ENCODE peak calls at places on chromosomes 12 and 14, in four cellular contexts. R is lung, V is pancreas, H is PC-3. B is an unnamed sample. For H3K4me1, the result is how much of the 10 kb centered on the place peaks cover.

GRCh38 chr12:53941750-53942149 is 3.1 kb downstream of the HOXC13 start:
- DNase-seq in R (no peak), V (no peak), H (no peak), B (no peak)

GRCh38 chr12:53235742-53236442 is 3.9 kb upstream of the RARG start:
- DNase-seq in R (no peak), V (no peak), H (no peak), B (no peak)

GRCh38 chr12:13211859-13212664 is 15.5 kb downstream of the EMP1 start:
- DNase-seq in R (peak), V (peak), H (peak), B (no peak)

GRCh38 chr14:21891921-21892320 is 218.3 kb upstream of the OR4E1 start:
- DNase-seq in R (no peak), V (no peak), H (no peak), B (no peak)

GRCh38 chr12:2804390-2805145 is 7.9 kb upstream of the ITFG2 start:
- DNase-seq in R (no peak), V (no peak), H (peak), B (peak)

GRCh38 chr14:49920935-49921334 is 28.1 kb downstream of the ARF6 start:
- DNase-seq in R (no peak), V (no peak), H (no peak), B (no peak)

GRCh38 chr14:85766295-85766694 is 236.4 kb downstream of the FLRT2 start:
- DNase-seq in R (no peak), V (no peak), H (no peak), B (no peak)

GRCh38 chr12:55972045-55972843 is 1.6 kb upstream of the RAB5B start:
- DNase-seq in R (peak), V (no peak), H (peak), B (no peak)

GRCh38 chr12:56159482-56160105 is 1.4 kb downstream of the MYL6 start:
- DNase-seq in R (no peak), V (no peak), H (no peak), B (no peak)

GRCh38 chr14:97021001-97021400 is 223.8 kb downstream of the VRK1 start:
- DNase-seq in R (no peak), V (no peak), H (no peak), B (no peak)

GRCh38 chr12:119942386-119942785 is 46.6 kb upstream of the BICDL1 start:
- DNase-seq in R (no peak), V (no peak), H (no peak), B (no peak)

GRCh38 chr12:111056618-111057521 is 136.5 kb upstream of the MYL2 start:
- DNase-seq in R (no peak), V (no peak), H (peak), B (no peak)

GRCh38 chr14:22358726-22359125 is 230.3 kb downstream of the DAD1 start:
- DNase-seq in R (no peak), V (no peak), H (no peak), B (no peak)

GRCh38 chr12:92146497-92146828 is 817 bp upstream of the BTG1 start:
- DNase-seq in R (no peak), V (no peak), H (no peak), B (no peak)

GRCh38 chr12:124621296-124621660 is 53.9 kb upstream of the NCOR2 start:
- DNase-seq in R (peak), V (peak), H (no peak), B (peak)

GRCh38 chr12:9699269-9699897 is 29.9 kb downstream of the CLEC2D start:
- DNase-seq in R (no peak), V (no peak), H (no peak), B (no peak)

GRCh38 chr12:9702239-9702638 is 30.7 kb downstream of the CLECL1 start:
- DNase-seq in R (no peak), V (no peak), H (no peak), B (no peak)

GRCh38 chr12:9701380-9702154 is 31.3 kb downstream of the CLECL1 start:
- DNase-seq in R (no peak), V (no peak), H (no peak), B (no peak)

GRCh38 chr12:9700606-9700956 is 31.1 kb downstream of the CLEC2D start:
- DNase-seq in R (no peak), V (no peak), H (no peak), B (no peak)

DNA sequence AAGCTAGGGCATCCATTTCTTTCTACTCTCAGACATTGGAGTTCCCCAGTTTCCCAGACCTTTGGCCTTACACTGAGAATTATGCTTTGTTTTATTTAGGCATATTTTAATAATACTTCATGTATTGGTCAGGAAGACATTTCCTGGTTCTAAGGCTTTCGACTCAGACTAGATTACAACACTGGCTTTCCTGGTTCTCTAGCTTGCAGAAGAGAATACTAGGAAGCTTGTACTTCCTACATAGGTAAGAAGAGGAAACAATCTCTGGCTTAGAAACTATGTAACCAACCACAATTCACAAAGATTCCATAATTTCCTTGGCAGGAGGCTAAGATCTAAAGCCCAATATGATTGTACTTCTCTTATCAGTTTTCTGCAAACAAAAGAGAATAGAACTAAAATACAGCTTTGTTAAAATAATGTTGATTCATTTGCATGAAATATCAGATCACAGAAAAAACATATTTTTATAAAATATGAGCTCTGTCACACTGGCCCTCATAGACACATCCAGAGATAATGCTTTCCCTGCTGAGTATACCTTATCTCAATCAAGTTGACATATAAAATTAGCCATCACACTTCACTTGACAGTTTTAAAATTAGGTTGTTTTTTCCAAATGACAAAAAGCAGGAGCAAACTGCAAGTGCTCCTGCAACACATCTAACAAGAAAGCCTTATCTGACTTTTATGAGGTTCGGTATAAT is 30.5 kb downstream of the CLEC2D start:
- DNase-seq in R (no peak), V (no peak), H (no peak), B (no peak)
- TF ChIP-seq CTCF in R (no peak), V (no peak), H (no peak), B (no peak)

DNA sequence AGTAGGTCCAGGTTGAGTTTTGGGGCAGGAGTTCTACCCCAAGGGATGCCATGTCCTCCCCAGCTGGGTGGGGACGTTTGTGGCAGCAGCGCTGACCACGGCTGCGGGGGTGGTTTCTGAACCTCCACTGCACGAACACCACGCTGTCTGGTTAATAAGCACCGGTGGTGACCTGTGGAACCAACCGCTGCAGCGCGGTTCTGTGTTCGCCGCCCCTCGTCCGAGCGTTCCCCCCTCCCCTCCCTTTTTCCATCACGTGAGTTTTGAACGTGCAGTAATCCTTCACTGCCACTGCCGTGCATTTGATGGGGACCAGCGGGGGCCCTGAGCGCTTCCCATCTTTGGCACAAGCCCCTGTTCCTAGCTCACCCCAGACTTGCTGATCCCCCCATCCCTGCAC is 6.4 kb upstream of the ADSS1 start:
- DNase-seq in R (no peak), V (no peak), H (no peak), B (no peak)
- H3K4me1 ChIP-seq in R (under half), V (under half), H (under half), B (under half)

GRCh38 chr14:46487582-46488350 is 163.8 kb downstream of the RPL10L start:
- DNase-seq in R (no peak), V (no peak), H (no peak), B (no peak)

GRCh38 chr14:46488374-46488773 is 163.2 kb downstream of the RPL10L start:
- DNase-seq in R (no peak), V (no peak), H (peak), B (no peak)

GRCh38 chr14:46490150-46490769 is 161.3 kb downstream of the RPL10L start:
- DNase-seq in R (no peak), V (no peak), H (peak), B (no peak)
- TF ChIP-seq CTCF in R (no peak), V (no peak), H (peak), B (no peak)

DNA sequence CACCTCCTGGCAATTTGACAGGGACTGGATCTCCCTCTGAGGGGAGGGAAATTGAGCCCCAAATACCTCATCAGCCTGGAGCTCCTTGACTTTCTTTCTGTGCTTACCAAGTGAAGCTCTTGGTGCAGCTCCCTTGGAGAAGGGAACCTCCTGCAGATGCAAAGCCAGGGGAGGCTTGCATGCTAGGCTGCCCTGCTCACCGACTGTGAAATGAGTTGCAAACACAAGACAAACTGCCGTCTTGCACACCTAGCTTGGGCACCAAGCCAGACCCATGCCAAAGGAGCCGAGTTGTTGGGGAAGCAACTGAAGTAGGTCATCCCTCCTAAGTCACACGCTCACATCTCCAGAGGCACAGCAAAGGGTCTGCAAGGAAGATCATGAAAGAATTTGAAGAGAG is 95.2 kb downstream of the GTF2A1 start:
- DNase-seq in R (no peak), V (no peak), H (no peak), B (no peak)
- H3K4me1 ChIP-seq in R (under half), V (under half), H (under half), B (under half)

GRCh38 chr14:28412076-28412475 is 354.5 kb upstream of the FOXG1 start:
- DNase-seq in R (no peak), V (no peak), H (no peak), B (no peak)
- TF ChIP-seq CTCF in R (no peak), V (no peak), H (no peak), B (no peak)

GRCh38 chr12:98465505-98465904 is 49.9 kb upstream of the TMPO start:
- DNase-seq in R (no peak), V (no peak), H (no peak), B (no peak)
- H3K4me1 ChIP-seq in R (under half), V (under half), H (under half), B (under half)

DNA sequence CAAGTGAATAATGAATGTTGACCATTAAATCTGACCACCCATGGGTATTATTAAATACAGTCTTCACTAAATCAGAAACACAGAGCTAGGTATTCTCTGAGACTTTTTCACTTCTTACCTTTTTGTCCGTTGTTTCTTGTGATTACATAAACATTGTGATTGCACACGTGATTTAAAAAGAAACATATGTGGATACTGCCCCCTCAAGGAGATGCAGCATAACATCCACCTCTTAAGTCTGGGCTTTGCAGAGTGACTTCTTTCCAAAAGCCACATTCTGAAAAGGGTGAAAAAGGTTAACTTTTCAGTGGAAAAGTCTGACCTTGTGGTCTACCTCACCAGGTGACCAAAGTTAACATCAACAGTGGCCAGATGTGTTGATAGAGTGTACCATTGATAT is 185.5 kb upstream of the FAR2 start:
- DNase-seq in R (no peak), V (no peak), H (peak), B (no peak)
- TF ChIP-seq CTCF in R (no peak), V (no peak), H (peak), B (peak)